ENCODE peak calls at places on chromosomes 12 and 14, in seven cellular contexts. H is IMR-90, Z is mesenchymal stem cell, N is H1, M is H9, R is neuronal stem cell, T is trophoblast cell. V is an unnamed sample.

GRCh38 chr14:85535316-85535715 is 5.4 kb downstream of the FLRT2 start:
- DNase-seq in M (no peak), H (no peak), R (no peak), N (no peak), Z (peak; percentile 11), T (no peak), V (no peak)

GRCh38 chr12:70031046-70031445 is 206.0 kb downstream of the MYRFL start:
- DNase-seq in H (no peak), R (no peak), M (peak; percentile 56), N (no peak), T (no peak), Z (no peak), V (no peak)

GRCh38 chr14:55389330-55389729 is 22.3 kb downstream of the ATG14 start:
- DNase-seq in Z (peak; percentile 84), R (no peak), T (no peak), N (no peak), M (no peak), H (peak; percentile 94), V (no peak)

GRCh38 chr12:66742508-66743367 is 63.9 kb upstream of the GRIP1 start:
- DNase-seq in H (no peak), N (no peak), Z (no peak), T (no peak), R (no peak), M (no peak), V (no peak)

GRCh38 chr12:22687677-22688076 is 62.7 kb downstream of the ETNK1 start:
- DNase-seq in T (no peak), H (peak; percentile 77), M (no peak), R (no peak), N (no peak), Z (peak; percentile 74), V (no peak)

GRCh38 chr12:52050116-52050770 is 999 bp upstream of the NR4A1 start:
- DNase-seq in Z (peak; percentile 73), N (no peak), M (peak; percentile 73), H (peak; percentile 50), T (no peak), R (no peak), V (peak; percentile 44)

GRCh38 chr14:20732950-20733650 is 12.6 kb upstream of the EDDM3A start:
- DNase-seq in H (no peak), R (no peak), Z (no peak), T (no peak), M (no peak), N (no peak), V (no peak)

GRCh38 chr14:61514006-61514830 is 181.1 kb upstream of the HIF1A start:
- DNase-seq in T (peak; percentile 96), Z (no peak), R (no peak), N (no peak), H (peak; percentile 37), M (no peak), V (no peak)

GRCh38 chr12:83823386-83824045 is 1089.1 kb downstream of the SLC6A15 start:
- DNase-seq in H (no peak), Z (peak; percentile 42), N (peak; percentile 78), R (peak; percentile 32), T (peak; percentile 68), M (peak; percentile 97), V (peak; percentile 91)

GRCh38 chr14:35044939-35045797 is 904 bp upstream of the FAM177A1 start:
- DNase-seq in Z (no peak), T (peak; percentile 90), R (no peak), N (no peak), H (peak; percentile 62), M (no peak), V (no peak)

GRCh38 chr12:49876070-49876469 is 27.6 kb downstream of the FAIM2 start:
- DNase-seq in N (no peak), R (no peak), T (no peak), Z (no peak), M (no peak), H (no peak), V (no peak)

GRCh38 chr14:103887170-103887501 is 39.8 kb upstream of the PPP1R13B start:
- DNase-seq in R (no peak), Z (no peak), T (no peak), N (no peak), M (no peak), H (no peak), V (no peak)

GRCh38 chr12:127445583-127445982 is 821.4 kb upstream of the TMEM132C start:
- DNase-seq in H (no peak), N (no peak), R (no peak), Z (no peak), M (no peak), T (no peak), V (no peak)

GRCh38 chr12:121579190-121579791 is 1.5 kb downstream of the KDM2B start:
- DNase-seq in R (peak; percentile 26), N (no peak), Z (peak; percentile 50), M (peak; percentile 46), H (no peak), T (peak; percentile 33), V (no peak)

GRCh38 chr14:66045572-66046021 is 440.6 kb upstream of the CCDC196 start:
- DNase-seq in N (no peak), T (peak; percentile 63), R (no peak), M (no peak), H (no peak), Z (peak; percentile 24), V (peak; percentile 93)

GRCh38 chr14:66046035-66046434 is 440.1 kb upstream of the CCDC196 start:
- DNase-seq in N (no peak), M (no peak), H (no peak), Z (no peak), T (no peak), R (no peak), V (peak; percentile 43)

GRCh38 chr14:66039495-66039894 is 446.7 kb upstream of the CCDC196 start:
- DNase-seq in H (no peak), N (no peak), R (no peak), T (no peak), M (no peak), Z (no peak), V (no peak)

GRCh38 chr14:66046591-66046990 is 439.6 kb upstream of the CCDC196 start:
- DNase-seq in M (no peak), H (no peak), R (no peak), N (no peak), Z (no peak), T (no peak), V (no peak)

GRCh38 chr14:66043921-66044320 is 442.2 kb upstream of the CCDC196 start:
- DNase-seq in M (no peak), Z (peak; percentile 48), R (no peak), H (no peak), N (no peak), T (no peak), V (no peak)
- H3K18ac ChIP-seq in M (no peak overlapping the region), Z (no peak overlapping the region), R (no peak overlapping the region), H (no peak overlapping the region), N (no peak overlapping the region), T (no peak overlapping the region), V (no peak overlapping the region)

GRCh38 chr14:30373053-30373849 is 185.7 kb upstream of the G2E3 start:
- DNase-seq in R (no peak), N (no peak), M (no peak), T (peak; percentile 84), Z (no peak), H (no peak), V (no peak)
- H3K18ac ChIP-seq in R (no peak overlapping the region), N (no peak overlapping the region), M (no peak overlapping the region), T (no peak overlapping the region), Z (no peak overlapping the region), H (no peak overlapping the region), V (no peak overlapping the region)

DNA sequence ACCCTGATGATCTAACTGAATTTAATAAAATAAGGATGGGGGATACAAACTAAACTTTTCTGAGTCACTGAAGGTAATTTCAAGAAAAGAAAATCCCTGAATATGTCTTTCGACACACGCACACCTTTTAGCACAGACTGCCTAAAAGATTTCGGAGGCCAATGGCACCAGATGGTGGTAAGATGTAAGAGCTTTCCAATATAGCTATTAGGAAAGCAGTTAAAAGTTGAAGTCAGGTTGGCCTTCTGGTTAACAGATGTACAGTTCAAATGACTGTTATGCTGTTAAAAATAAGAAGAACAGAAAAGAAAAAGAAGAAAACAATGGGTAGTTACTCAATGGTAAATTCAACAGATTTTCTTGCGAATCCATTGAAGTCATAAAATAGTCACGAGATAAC is 80.7 kb upstream of the KRR1 start:
- DNase-seq in R (no peak), M (no peak), Z (no peak), T (no peak), N (no peak), H (no peak), V (no peak)
- H3K18ac ChIP-seq in R (no peak overlapping the region), M (no peak overlapping the region), Z (no peak overlapping the region), T (no peak overlapping the region), N (no peak overlapping the region), H (no peak overlapping the region), V (no peak overlapping the region)

GRCh38 chr14:96916751-96917150 is 119.6 kb downstream of the VRK1 start:
- DNase-seq in Z (no peak), M (no peak), N (no peak), H (no peak), R (no peak), T (no peak), V (no peak)

GRCh38 chr14:96911499-96912130 is 114.4 kb downstream of the VRK1 start:
- DNase-seq in M (no peak), N (no peak), R (no peak), Z (no peak), T (no peak), H (no peak), V (no peak)

GRCh38 chr14:96917442-96917963 is 120.3 kb downstream of the VRK1 start:
- DNase-seq in T (no peak), Z (no peak), N (no peak), R (no peak), M (no peak), H (no peak), V (no peak)

GRCh38 chr14:96915478-96915877 is 118.3 kb downstream of the VRK1 start:
- DNase-seq in N (no peak), Z (no peak), T (no peak), M (no peak), H (no peak), R (no peak), V (no peak)

DNA sequence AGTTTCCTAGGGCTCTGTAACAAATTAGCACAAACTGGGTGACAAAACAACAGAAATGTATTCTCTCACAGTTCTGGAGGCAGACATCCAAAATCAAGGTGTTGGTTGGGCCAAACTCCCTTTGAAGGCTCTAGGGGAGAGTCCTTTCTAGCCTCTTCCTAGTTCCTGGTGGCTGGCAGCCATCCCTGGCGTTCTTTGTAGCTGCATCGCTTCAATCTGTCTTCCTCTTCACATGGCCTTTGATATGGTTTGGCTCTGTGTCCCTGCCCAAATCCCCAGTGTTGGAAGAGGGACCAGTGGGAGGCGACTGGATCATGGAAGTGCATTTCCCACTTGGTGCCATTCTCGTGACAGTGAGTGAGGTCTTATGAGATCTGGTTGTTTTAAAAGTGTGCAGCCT is 117.5 kb downstream of the VRK1 start:
- DNase-seq in N (no peak), Z (no peak), M (no peak), T (no peak), R (no peak), H (no peak), V (no peak)
- H3K18ac ChIP-seq in N (no peak overlapping the region), Z (no peak overlapping the region), M (no peak overlapping the region), T (no peak overlapping the region), R (no peak overlapping the region), H (no peak overlapping the region), V (no peak overlapping the region)

DNA sequence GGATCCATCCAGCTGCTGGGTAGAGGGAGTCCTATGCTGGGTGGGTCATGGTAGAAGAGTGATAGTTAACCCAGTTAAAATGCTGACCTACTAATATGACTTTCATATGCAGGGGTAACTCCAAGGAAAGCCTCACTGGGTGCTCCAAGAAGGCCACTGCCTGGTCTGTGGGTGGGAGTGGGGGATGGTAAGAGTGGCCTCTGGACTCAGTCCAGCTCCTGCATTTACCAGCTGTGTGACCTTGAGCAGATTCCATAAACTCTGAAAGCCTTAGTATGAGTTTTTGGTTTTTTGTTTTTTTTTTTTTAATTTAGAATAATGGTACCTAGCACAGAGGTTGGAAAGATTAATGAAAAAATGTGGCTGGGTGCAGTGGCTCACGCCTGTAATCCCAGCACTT is 51.6 kb downstream of the ARF6 start:
- DNase-seq in H (no peak), M (no peak), Z (no peak), R (no peak), N (no peak), T (no peak), V (no peak)
- H3K18ac ChIP-seq in H (no peak overlapping the region), M (no peak overlapping the region), Z (peak overlapping the region; percentile 12), R (no peak overlapping the region), N (no peak overlapping the region), T (no peak overlapping the region), V (no peak overlapping the region)

V was measured in mesendoderm.